ENCODE peak calls at places on chromosomes 4 and X, in seven cellular contexts. G is GM04503, R is dorsolateral prefrontal cortex, U is GM20000, F is ELR, A is right cardiac atrium, D is amniotic stem cell. W is an unnamed sample.
A peak's percentile ranks its signal among the peaks of the same experiment; 100 is the strongest.

GRCh38 chrX:125436855-125437254 is 117.2 kb downstream of the TEX13C start:
- DNase-seq in G (no peak), A (no peak), D (no peak), F (no peak), R (no peak), U (no peak), W (peak; percentile 0)

GRCh38 chr4:128376303-128376702 is 88.7 kb upstream of the PGRMC2 start:
- DNase-seq in G (no peak), A (no peak), U (no peak), D (no peak), F (no peak), R (no peak), W (no peak)

GRCh38 chr4:38753021-38753806 is 29.6 kb downstream of the TLR10 start:
- DNase-seq in G (peak; percentile 97), D (peak; percentile 88), A (peak; percentile 93), F (peak; percentile 86), U (no peak), R (no peak), W (peak; percentile 90)

GRCh38 chr4:16663722-16664121 is 234.7 kb downstream of the LDB2 start:
- DNase-seq in U (no peak), G (no peak), F (no peak), A (no peak), R (no peak), D (no peak), W (no peak)

GRCh38 chr4:157804986-157805385 is 367.8 kb downstream of the GASK1B start:
- DNase-seq in F (peak; percentile 24), G (no peak), A (no peak), D (no peak), U (no peak), R (no peak), W (no peak)

GRCh38 chr4:41296995-41297394 is 40.3 kb downstream of the UCHL1 start:
- DNase-seq in U (no peak), R (no peak), D (no peak), A (no peak), F (no peak), G (no peak), W (no peak)

GRCh38 chr4:3021127-3021526 is 53.2 kb downstream of the HTT-AS start:
- DNase-seq in D (no peak), F (no peak), R (no peak), U (no peak), G (no peak), A (no peak), W (no peak)

GRCh38 chr4:7473096-7473495 is 38.4 kb upstream of the PSAPL1 start:
- DNase-seq in A (no peak), U (no peak), R (no peak), D (no peak), G (no peak), F (no peak), W (no peak)

GRCh38 chr4:75512336-75513211 is 1.6 kb downstream of the RCHY1 start:
- DNase-seq in G (peak; percentile 24), R (no peak), U (peak; percentile 13), F (peak; percentile 67), A (no peak), D (no peak), W (no peak)

GRCh38 chr4:41890085-41890484 is 45.1 kb upstream of the TMEM33 start:
- DNase-seq in F (no peak), A (no peak), U (no peak), R (no peak), G (no peak), D (no peak), W (no peak)

GRCh38 chrX:54825716-54826428 is 18.3 kb downstream of the MAGED2 start:
- DNase-seq in G (no peak), A (no peak), F (peak; percentile 5), U (no peak), D (no peak), R (no peak), W (no peak)

GRCh38 chr4:185190001-185190856 is 13.6 kb downstream of the CFAP97 start:
- DNase-seq in F (no peak), D (no peak), A (no peak), R (no peak), G (no peak), U (no peak), W (no peak)

GRCh38 chrX:34813618-34814017 is 129.0 kb upstream of the FAM47B start:
- DNase-seq in F (peak; percentile 61), G (no peak), A (no peak), D (no peak), U (no peak), R (no peak), W (no peak)

GRCh38 chrX:149129767-149130166 is 375.3 kb downstream of the IDS start:
- DNase-seq in F (no peak), U (no peak), G (no peak), A (no peak), R (no peak), D (no peak), W (no peak)

GRCh38 chr4:83851261-83852084 is 315.6 kb downstream of the GPAT3 start:
- DNase-seq in D (peak; percentile 9), R (no peak), G (no peak), A (no peak), F (peak; percentile 77), U (no peak), W (no peak)

GRCh38 chrX:134172588-134173259 is 64.3 kb upstream of the CCDC160 start:
- DNase-seq in R (peak; percentile 49), F (no peak), G (no peak), A (peak; percentile 62), D (no peak), U (peak; percentile 25), W (no peak)

GRCh38 chr4:147060171-147060931 is 114.7 kb upstream of the TTC29 start:
- DNase-seq in A (no peak), U (no peak), F (peak; percentile 22), G (peak; percentile 88), D (peak; percentile 60), R (no peak), W (peak; percentile 67)

GRCh38 chrX:80747832-80748231 is 61.8 kb downstream of the BRWD3 start:
- DNase-seq in G (no peak), A (no peak), D (no peak), U (no peak), R (no peak), F (peak; percentile 52), W (no peak)

GRCh38 chr4:141845901-141846300 is 209.5 kb downstream of the IL15 start:
- DNase-seq in A (no peak), R (no peak), U (no peak), F (peak; percentile 12), G (no peak), D (no peak), W (no peak)

GRCh38 chrX:143994206-143994605 is 110.3 kb downstream of the UBE2NL start:
- DNase-seq in D (no peak), F (peak; percentile 61), A (no peak), R (no peak), G (no peak), U (no peak), W (no peak)